ENCODE peak calls at places on chromosome 15, in ten cellular contexts. A is NCI-H1092; R is cardiac fibroblast; W is neuronal stem cell; Z is left ventricle myocardium superior; B is activated CD8-positive, alpha-beta memory T cell treated with anti-CD3 and anti-CD28 coated beads, Interleukin-2, amount 10 ng/mL, durations not matched to agents 7 days and 5 days; U is stimulated activated CD4-positive, alpha-beta T cell treated with anti-CD3 and anti-CD28 coated beads, Interleukin-15, amount 100 ng/mL, for 48 hours; O is T-cell; H is mesenteric fat pad; C is effector CD4-positive, alpha-beta T cell. P is an unnamed sample.

GRCh38 chr15:25052191-25052999 is 97.6 kb downstream of the SNRPN start:
- DNase-seq in U (no peak), A (no peak), C (no peak), O (no peak), B (peak), H (peak), Z (no peak), W (no peak), R (no peak), P (no peak)

GRCh38 chr15:81645470-81645869 is 271.5 kb upstream of the TMC3 start:
- DNase-seq in H (no peak), U (no peak), B (no peak), A (no peak), R (no peak), W (no peak), Z (no peak), O (no peak), C (no peak), P (no peak)

GRCh38 chr15:43151688-43152087 is 18.3 kb downstream of the TMEM62 start:
- DNase-seq in O (no peak), W (no peak), H (no peak), C (no peak), B (no peak), R (no peak), U (no peak), Z (no peak), A (no peak), P (no peak)

GRCh38 chr15:66661432-66662096 is 40.5 kb upstream of the SMAD6 start:
- DNase-seq in B (no peak), A (no peak), O (no peak), Z (peak), U (no peak), W (no peak), C (no peak), R (peak), H (no peak), P (no peak)

GRCh38 chr15:94674251-94674650 is 442.9 kb downstream of the MCTP2 start:
- DNase-seq in W (no peak), U (no peak), A (no peak), B (no peak), C (no peak), H (no peak), Z (no peak), R (peak), O (no peak), P (no peak)

GRCh38 chr15:41559489-41560177 is 621 bp downstream of the TYRO3 start:
- DNase-seq in H (no peak), C (no peak), Z (peak), O (no peak), W (peak), U (no peak), B (no peak), A (no peak), R (no peak), P (no peak)

GRCh38 chr15:77611767-77612166 is 20.9 kb downstream of the LINGO1 start:
- DNase-seq in O (no peak), B (no peak), A (no peak), W (no peak), U (no peak), C (no peak), Z (no peak), H (no peak), R (no peak), P (no peak)

GRCh38 chr15:65766422-65767263 is 25.4 kb downstream of the DENND4A start:
- DNase-seq in W (no peak), O (no peak), U (no peak), Z (no peak), R (no peak), A (no peak), C (no peak), H (no peak), B (no peak), P (no peak)

GRCh38 chr15:40046721-40047412 is 7.9 kb upstream of the SRP14 start:
- DNase-seq in O (no peak), C (no peak), H (no peak), U (no peak), W (no peak), Z (no peak), B (no peak), R (peak), A (no peak), P (no peak)

GRCh38 chr15:45385568-45385967 is 7.2 kb upstream of the GATM start:
- DNase-seq in W (no peak), O (no peak), H (no peak), Z (no peak), B (no peak), A (no peak), C (no peak), U (no peak), R (no peak), P (no peak)

GRCh38 chr15:40932146-40932545 is 3.0 kb downstream of the DLL4 start:
- DNase-seq in B (peak), H (no peak), W (no peak), Z (no peak), C (no peak), U (no peak), O (no peak), R (no peak), A (no peak), P (no peak)

GRCh38 chr15:27028836-27029482 is 58.0 kb downstream of the GABRG3 start:
- DNase-seq in H (no peak), O (no peak), C (no peak), W (no peak), Z (no peak), B (no peak), A (peak), R (no peak), U (no peak), P (no peak)

GRCh38 chr15:67859331-67859946 is 19.6 kb upstream of the RNU6-1 start:
- DNase-seq in U (no peak), W (no peak), B (no peak), R (no peak), A (no peak), Z (no peak), H (no peak), C (no peak), O (no peak), P (no peak)

GRCh38 chr15:51737538-51738305 is at the start of gene LYSMD2:
- DNase-seq in W (peak), A (peak), C (peak), O (peak), H (peak), U (peak), Z (peak), R (peak), B (peak), P (peak)

GRCh38 chr15:65377105-65377975 is 462 bp downstream of the IGDCC3 start:
- DNase-seq in C (no peak), H (no peak), Z (peak), A (no peak), B (no peak), W (no peak), U (no peak), R (peak), O (no peak), P (no peak)

GRCh38 chr15:80789836-80790235 is 10.7 kb downstream of the CEMIP start:
- DNase-seq in C (no peak), Z (no peak), B (no peak), A (no peak), R (peak), U (no peak), W (no peak), O (no peak), H (no peak), P (no peak)